ENCODE peak calls at places on chromosomes 7 and 10, in seven cellular contexts. Z is hepatocyte, F is PC-3, T is neural progenitor cell, R is GM23248, M is HCT116, A is GM23338. V is an unnamed sample.
A peak's percentile ranks its signal among the peaks of the same experiment; 100 is the strongest.

GRCh38 chr10:69242844-69243212 is 22.7 kb downstream of the HKDC1 start:
- DNase-seq in Z (no peak), F (no peak), T (no peak), R (no peak), M (no peak), A (no peak), V (no peak)

GRCh38 chr7:142030294-142030693 is 34.6 kb downstream of the MGAM start:
- DNase-seq in Z (no peak), F (peak; percentile 47), T (peak; percentile 7), R (peak; percentile 65), M (no peak), A (peak; percentile 24), V (no peak)

GRCh38 chr10:20956843-20957242 is 59.7 kb upstream of the NEBL start:
- DNase-seq in Z (no peak), F (no peak), T (no peak), R (no peak), M (no peak), A (no peak), V (no peak)

GRCh38 chr7:93013471-93014061 is 104.2 kb downstream of the SAMD9 start:
- DNase-seq in Z (no peak), F (no peak), T (no peak), R (no peak), M (no peak), A (no peak), V (no peak)

GRCh38 chr7:4645241-4645640 is 36.9 kb upstream of the FOXK1 start:
- DNase-seq in Z (no peak), F (no peak), T (no peak), R (peak; percentile 55), M (no peak), A (no peak), V (no peak)

GRCh38 chr7:81111781-81112540 is 193.1 kb upstream of the SEMA3C start:
- DNase-seq in Z (peak; percentile 26), F (no peak), T (no peak), R (peak; percentile 1), M (no peak), A (no peak), V (no peak)

GRCh38 chr10:110843031-110843430 is 28.7 kb upstream of the PDCD4 start:
- DNase-seq in Z (no peak), F (no peak), T (no peak), R (no peak), M (no peak), A (no peak), V (peak; percentile 97)

GRCh38 chr10:73906524-73907447 is 4.1 kb upstream of the PLAU start:
- DNase-seq in Z (peak; percentile 81), F (peak; percentile 100), T (peak; percentile 81), R (peak; percentile 97), M (peak; percentile 91), A (peak; percentile 90), V (no peak)

GRCh38 chr7:73437699-73438416 is 4.3 kb downstream of the FZD9 start:
- DNase-seq in Z (no peak), F (no peak), T (no peak), R (peak; percentile 28), M (no peak), A (peak; percentile 20), V (no peak)

GRCh38 chr7:100968031-100968430 is 1.3 kb upstream of the MUC12 start:
- DNase-seq in Z (no peak), F (no peak), T (no peak), R (no peak), M (no peak), A (peak; percentile 64), V (no peak)
- H3K27me3 ChIP-seq in Z (peaks cover 68% of the 10 kb centered on the region), F (peaks cover 20% of the 10 kb centered on the region), T (peaks cover 61% of the 10 kb centered on the region), R (peaks cover 62% of the 10 kb centered on the region), M (peaks cover 15% of the 10 kb centered on the region), A (peaks cover 20% of the 10 kb centered on the region), V (peaks cover 79% of the 10 kb centered on the region)

DNA sequence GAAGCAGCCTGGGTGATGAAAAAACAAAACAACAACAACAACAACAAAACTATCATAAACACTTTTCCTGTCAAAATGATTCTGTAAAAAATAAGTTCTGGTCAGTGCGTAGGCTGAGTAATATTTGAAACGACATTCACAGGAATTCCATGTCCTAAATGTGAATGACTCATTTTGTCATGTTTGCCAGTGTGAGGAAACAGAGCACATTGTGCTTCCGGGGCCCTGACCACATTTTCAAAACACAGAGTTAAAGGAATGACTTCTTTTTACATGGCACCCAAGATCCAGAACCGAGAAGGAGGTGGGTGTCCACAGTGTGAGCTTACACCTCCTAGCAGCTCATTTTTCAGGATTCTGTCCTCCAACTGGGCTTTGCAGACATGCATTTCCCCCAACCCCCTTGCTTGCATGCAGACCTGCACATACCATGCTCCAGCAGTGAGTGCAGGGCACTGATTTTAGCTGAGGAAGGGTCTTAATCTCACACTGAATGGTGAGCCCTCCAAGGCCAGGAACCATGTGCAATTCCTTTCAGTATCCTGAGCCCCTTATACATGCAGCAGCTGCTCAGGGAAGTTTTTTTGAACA is 3.0 kb downstream of the CLRN3 start:
- DNase-seq in Z (no peak), F (peak; percentile 68), T (no peak), R (peak; percentile 74), M (no peak), A (no peak), V (no peak)
- TF ChIP-seq EZH2phosphoT487 in Z (no peak), F (no peak), T (no peak), R (no peak), M (no peak), A (no peak), V (no peak)

DNA sequence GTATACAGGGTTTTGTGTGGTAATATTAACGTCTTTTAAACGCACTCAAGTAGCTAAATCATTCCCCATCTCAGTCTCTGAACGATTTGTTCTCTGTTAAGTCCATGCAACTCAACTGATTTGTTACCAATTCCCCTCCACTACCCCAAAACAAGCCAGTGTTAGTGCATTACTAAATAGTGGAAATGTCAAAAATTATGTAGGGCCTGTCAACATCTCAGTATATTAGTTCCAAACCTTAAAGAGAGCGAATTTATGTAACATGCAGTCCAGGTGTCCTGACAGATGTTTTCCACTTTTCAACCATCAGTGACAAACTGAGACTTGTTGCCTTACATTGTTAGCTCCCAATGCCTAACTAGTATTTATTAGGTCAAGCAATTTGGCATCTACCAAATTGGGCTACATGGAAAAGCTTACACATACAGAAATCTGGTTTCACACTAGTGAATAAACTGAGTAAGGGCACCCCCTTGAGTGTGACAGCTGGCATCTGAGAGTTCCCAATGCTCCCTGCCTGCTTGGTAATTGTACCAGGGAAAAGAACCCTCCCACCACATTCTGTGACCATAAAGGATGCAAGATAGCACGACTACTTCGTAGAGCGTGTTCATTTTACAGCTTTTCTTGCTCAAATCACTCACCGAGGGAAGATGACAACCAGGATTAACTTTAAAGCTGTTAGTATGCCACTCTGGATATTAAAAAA is 12.1 kb downstream of the HNRNPA2B1 start:
- DNase-seq in Z (no peak), F (peak; percentile 3), T (no peak), R (no peak), M (no peak), A (peak; percentile 53), V (peak; percentile 6)
- H2AFZ ChIP-seq in Z (no peak overlapping the region), F (no peak overlapping the region), T (no peak overlapping the region), R (no peak overlapping the region), M (no peak overlapping the region), A (no peak overlapping the region), V (no peak overlapping the region)

DNA sequence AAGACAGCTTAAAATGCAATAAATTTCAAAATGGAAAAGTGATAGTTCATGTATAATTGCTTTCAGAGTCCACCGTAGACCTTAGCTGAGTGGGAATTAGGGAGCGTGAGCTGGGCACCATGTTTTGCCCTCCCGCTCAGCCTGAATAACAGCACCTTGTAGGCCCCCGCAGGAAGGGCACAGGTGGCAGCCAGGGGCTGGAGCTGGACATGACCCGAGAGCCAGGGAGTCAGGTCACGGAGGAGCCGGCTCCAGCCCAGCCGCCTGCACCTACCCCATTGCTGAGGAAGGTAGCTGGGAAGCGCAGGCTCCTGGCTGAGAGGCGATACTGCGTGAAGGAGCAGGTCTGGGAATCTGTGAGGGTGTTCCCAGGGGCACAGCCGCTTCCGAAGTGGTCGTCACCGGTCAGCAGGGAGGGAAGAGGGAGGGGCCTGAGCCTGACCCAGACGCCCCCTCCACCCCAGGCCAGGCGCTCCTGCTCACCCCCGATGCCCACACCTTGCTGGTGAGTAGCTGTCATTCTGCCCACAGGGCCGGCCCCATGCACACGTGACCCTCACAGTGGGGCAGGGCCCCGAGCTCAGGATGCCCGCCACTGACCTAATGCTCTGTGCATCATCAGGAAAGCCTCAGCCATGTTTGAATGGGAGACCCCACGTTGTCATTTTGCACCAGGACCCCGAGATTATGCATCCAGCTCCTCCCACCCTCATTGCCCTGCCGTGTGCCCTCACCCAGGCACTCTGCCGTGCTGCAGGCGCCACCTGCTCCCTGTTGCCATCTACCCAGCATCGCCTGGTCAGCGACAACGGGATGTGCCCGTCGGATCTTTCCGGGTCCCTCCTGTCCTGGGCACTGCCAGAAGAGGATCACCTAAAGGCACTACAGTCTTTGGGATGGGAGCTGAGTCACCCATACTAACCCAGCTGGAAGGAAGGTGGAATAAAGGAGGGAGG is 129.2 kb upstream of the TCERG1L start:
- DNase-seq in Z (no peak), F (no peak), T (no peak), R (no peak), M (no peak), A (no peak), V (no peak)
- H3K27me3 ChIP-seq in Z (peaks cover 26% of the 10 kb centered on the region), F (peaks cover 35% of the 10 kb centered on the region), T (no peaks in the 10 kb centered on the region), R (no peaks in the 10 kb centered on the region), M (no peaks in the 10 kb centered on the region), A (no peaks in the 10 kb centered on the region), V (no peaks in the 10 kb centered on the region)

DNA sequence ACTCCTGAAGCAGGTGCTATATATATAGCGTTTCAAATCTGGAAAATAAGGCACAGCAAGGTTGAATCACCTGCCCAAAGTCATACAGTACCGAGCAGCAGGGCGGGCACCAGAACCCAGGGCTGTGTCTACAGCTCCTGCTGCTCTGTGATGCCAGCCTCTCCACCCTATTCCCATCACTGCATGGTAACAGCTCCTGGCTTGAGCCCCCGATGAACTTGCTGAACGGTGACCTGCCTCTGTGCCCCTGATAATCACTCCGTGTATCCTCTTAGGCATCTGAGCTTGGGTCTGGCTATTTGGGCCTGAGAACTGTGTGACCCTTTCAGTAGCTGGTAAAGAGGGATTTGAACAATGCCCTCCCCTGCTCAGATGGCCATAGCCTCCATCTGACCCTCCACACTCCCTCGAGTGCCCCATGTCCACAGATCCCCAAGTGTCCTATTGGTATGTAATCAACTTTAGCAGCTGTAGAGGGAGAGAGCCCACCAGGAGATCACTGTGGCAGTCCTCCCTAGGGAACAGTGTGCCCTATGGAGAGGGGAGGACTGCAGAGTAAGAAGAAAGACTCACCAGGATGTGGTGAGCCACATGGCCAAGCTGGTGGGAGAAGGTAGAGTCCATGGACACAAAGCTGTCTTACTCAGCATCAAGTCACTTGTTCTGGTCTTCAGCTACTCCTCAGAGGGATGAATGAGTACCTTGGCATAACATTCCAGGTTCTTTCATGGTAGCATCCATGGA is 1.1 kb upstream of the ARHGAP22 start:
- DNase-seq in Z (no peak), F (peak; percentile 72), T (no peak), R (peak; percentile 77), M (no peak), A (no peak), V (no peak)
- TF ChIP-seq EZH2phosphoT487 in Z (no peak), F (no peak), T (no peak), R (no peak), M (no peak), A (no peak), V (no peak)

GRCh38 chr10:128078136-128078969 is 47.9 kb downstream of the MKI67 start:
- DNase-seq in Z (peak; percentile 61), F (peak; percentile 60), T (peak; percentile 63), R (peak; percentile 66), M (peak; percentile 28), A (peak; percentile 77), V (peak; percentile 49)
- H2AFZ ChIP-seq in Z (no peak overlapping the region), F (no peak overlapping the region), T (no peak overlapping the region), R (no peak overlapping the region), M (no peak overlapping the region), A (no peak overlapping the region), V (no peak overlapping the region)